ENCODE peak calls at places on chromosome 18, in four cellular contexts. Q, S, W and F are unnamed samples.

GRCh38 chr18:58013241-58014211 is 30.5 kb upstream of the NEDD4L start:
- DNase-seq in W (peak), S (no peak), Q (no peak), F (no peak)

GRCh38 chr18:9417081-9417841 is 58.1 kb upstream of the RALBP1 start:
- DNase-seq in Q (peak), S (no peak), W (peak), F (no peak)

GRCh38 chr18:9806905-9807304 is 78.9 kb upstream of the TXNDC2 start:
- DNase-seq in Q (no peak), S (no peak), W (no peak), F (no peak)

GRCh38 chr18:3238742-3239141 is 8.9 kb upstream of the MYL12A start:
- DNase-seq in W (no peak), S (no peak), Q (no peak), F (no peak)

GRCh38 chr18:65659312-65659711 is 91.5 kb upstream of the CDH7 start:
- DNase-seq in Q (no peak), W (no peak), S (no peak), F (no peak)

GRCh38 chr18:12366794-12367193 is 10.2 kb downstream of the AFG3L2 start:
- DNase-seq in W (no peak), S (no peak), Q (no peak), F (no peak)

GRCh38 chr18:76619342-76620315 is 124.6 kb upstream of the ZNF516 start:
- DNase-seq in Q (peak), S (no peak), W (peak), F (peak)

GRCh38 chr18:33697498-33697897 is 119.5 kb downstream of the ASXL3 start:
- DNase-seq in Q (no peak), S (no peak), W (no peak), F (no peak)

GRCh38 chr18:26736301-26736700 is 129.2 kb downstream of the AQP4 start:
- DNase-seq in Q (no peak), W (no peak), S (no peak), F (no peak)

GRCh38 chr18:49768051-49768391 is 45.3 kb downstream of the ACAA2 start:
- DNase-seq in W (peak), Q (peak), S (no peak), F (peak)